ENCODE peak calls at places on chromosomes 11 and 22, in six cellular contexts. One of them, this sample, is unnamed.

GRCh38 chr11:92727769-92728168 is 241.7 kb upstream of the MTNR1B start:
- DNase-seq in T-helper 2 cell: no peak
- DNase-seq in CD8-positive, alpha-beta memory T cell: no peak
- DNase-seq in mesenchymal stem cell: no peak
- DNase-seq in kidney epithelial cell: no peak
- DNase-seq in aorta: no peak
- DNase-seq in this sample: no peak

GRCh38 chr11:127931811-127932210 is 655.5 kb downstream of the ETS1 start:
- DNase-seq in T-helper 2 cell: no peak
- DNase-seq in CD8-positive, alpha-beta memory T cell: no peak
- DNase-seq in mesenchymal stem cell: no peak
- DNase-seq in kidney epithelial cell: no peak
- DNase-seq in aorta: no peak
- DNase-seq in this sample: no peak

GRCh38 chr11:44066732-44067131 is 662 bp downstream of the ACCS start:
- DNase-seq in T-helper 2 cell: no peak
- DNase-seq in CD8-positive, alpha-beta memory T cell: no peak
- DNase-seq in mesenchymal stem cell: peak
- DNase-seq in kidney epithelial cell: peak
- DNase-seq in aorta: no peak
- DNase-seq in this sample: no peak

GRCh38 chr11:93031386-93031785 is 61.9 kb downstream of the MTNR1B start:
- DNase-seq in T-helper 2 cell: no peak
- DNase-seq in CD8-positive, alpha-beta memory T cell: no peak
- DNase-seq in mesenchymal stem cell: no peak
- DNase-seq in kidney epithelial cell: peak
- DNase-seq in aorta: no peak
- DNase-seq in this sample: no peak

GRCh38 chr11:24963879-24964278 is 467.0 kb downstream of the LUZP2 start:
- DNase-seq in T-helper 2 cell: no peak
- DNase-seq in CD8-positive, alpha-beta memory T cell: no peak
- DNase-seq in mesenchymal stem cell: no peak
- DNase-seq in kidney epithelial cell: no peak
- DNase-seq in aorta: no peak
- DNase-seq in this sample: no peak

GRCh38 chr11:12859872-12860657 is 149.1 kb upstream of the RASSF10 start:
- DNase-seq in T-helper 2 cell: no peak
- DNase-seq in CD8-positive, alpha-beta memory T cell: no peak
- DNase-seq in mesenchymal stem cell: peak
- DNase-seq in kidney epithelial cell: no peak
- DNase-seq in aorta: no peak
- DNase-seq in this sample: no peak

GRCh38 chr11:206002-206384 is 1.2 kb downstream of the BET1L start:
- DNase-seq in T-helper 2 cell: no peak
- DNase-seq in CD8-positive, alpha-beta memory T cell: no peak
- DNase-seq in mesenchymal stem cell: no peak
- DNase-seq in kidney epithelial cell: no peak
- DNase-seq in aorta: peak
- DNase-seq in this sample: no peak

GRCh38 chr22:37472418-37473006 is 13.7 kb downstream of the MFNG start:
- DNase-seq in T-helper 2 cell: no peak
- DNase-seq in CD8-positive, alpha-beta memory T cell: peak
- DNase-seq in mesenchymal stem cell: peak
- DNase-seq in kidney epithelial cell: no peak
- DNase-seq in aorta: no peak
- DNase-seq in this sample: no peak

GRCh38 chr11:86869966-86870570 is 69.7 kb downstream of the PRSS23 start:
- DNase-seq in T-helper 2 cell: no peak
- DNase-seq in CD8-positive, alpha-beta memory T cell: no peak
- DNase-seq in mesenchymal stem cell: peak
- DNase-seq in kidney epithelial cell: peak
- DNase-seq in aorta: peak
- DNase-seq in this sample: peak

GRCh38 chr11:128343870-128344269 is 243.5 kb downstream of the ETS1 start:
- DNase-seq in T-helper 2 cell: no peak
- DNase-seq in CD8-positive, alpha-beta memory T cell: no peak
- DNase-seq in mesenchymal stem cell: no peak
- DNase-seq in kidney epithelial cell: no peak
- DNase-seq in aorta: no peak
- DNase-seq in this sample: no peak

GRCh38 chr11:78564037-78564888 is 10.4 kb downstream of the NARS2 start:
- DNase-seq in T-helper 2 cell: no peak
- DNase-seq in CD8-positive, alpha-beta memory T cell: peak
- DNase-seq in mesenchymal stem cell: peak
- DNase-seq in kidney epithelial cell: no peak
- DNase-seq in aorta: no peak
- DNase-seq in this sample: peak

GRCh38 chr22:26670459-26670858 is 13.1 kb downstream of the MIAT start:
- DNase-seq in T-helper 2 cell: no peak
- DNase-seq in CD8-positive, alpha-beta memory T cell: no peak
- DNase-seq in mesenchymal stem cell: no peak
- DNase-seq in kidney epithelial cell: no peak
- DNase-seq in aorta: no peak
- DNase-seq in this sample: no peak

GRCh38 chr22:44881624-44882023 is 128.2 kb downstream of the PHF21B start:
- DNase-seq in T-helper 2 cell: no peak
- DNase-seq in CD8-positive, alpha-beta memory T cell: no peak
- DNase-seq in mesenchymal stem cell: no peak
- DNase-seq in kidney epithelial cell: no peak
- DNase-seq in aorta: no peak
- DNase-seq in this sample: no peak

GRCh38 chr11:114111369-114112042 is 52.0 kb downstream of the ZBTB16 start:
- DNase-seq in T-helper 2 cell: no peak
- DNase-seq in CD8-positive, alpha-beta memory T cell: no peak
- DNase-seq in mesenchymal stem cell: peak
- DNase-seq in kidney epithelial cell: peak
- DNase-seq in aorta: no peak
- DNase-seq in this sample: no peak

GRCh38 chr11:127392575-127392974 is 392.0 kb upstream of the KIRREL3 start:
- DNase-seq in T-helper 2 cell: no peak
- DNase-seq in CD8-positive, alpha-beta memory T cell: no peak
- DNase-seq in mesenchymal stem cell: no peak
- DNase-seq in kidney epithelial cell: no peak
- DNase-seq in aorta: no peak
- DNase-seq in this sample: no peak

GRCh38 chr11:17760102-17761029 is 25.8 kb downstream of the KCNC1 start:
- DNase-seq in T-helper 2 cell: no peak
- DNase-seq in CD8-positive, alpha-beta memory T cell: no peak
- DNase-seq in mesenchymal stem cell: peak
- DNase-seq in kidney epithelial cell: no peak
- DNase-seq in aorta: no peak
- DNase-seq in this sample: peak

GRCh38 chr11:20274031-20274430 is 89.5 kb upstream of the HTATIP2 start:
- DNase-seq in T-helper 2 cell: no peak
- DNase-seq in CD8-positive, alpha-beta memory T cell: no peak
- DNase-seq in mesenchymal stem cell: no peak
- DNase-seq in kidney epithelial cell: no peak
- DNase-seq in aorta: no peak
- DNase-seq in this sample: no peak

GRCh38 chr11:69446108-69446507 is 35.4 kb upstream of the LINC01488 start:
- DNase-seq in T-helper 2 cell: no peak
- DNase-seq in CD8-positive, alpha-beta memory T cell: no peak
- DNase-seq in mesenchymal stem cell: no peak
- DNase-seq in kidney epithelial cell: no peak
- DNase-seq in aorta: peak
- DNase-seq in this sample: no peak

GRCh38 chr11:12818333-12819015 is 144.3 kb downstream of the TEAD1 start:
- DNase-seq in T-helper 2 cell: no peak
- DNase-seq in CD8-positive, alpha-beta memory T cell: no peak
- DNase-seq in mesenchymal stem cell: peak
- DNase-seq in kidney epithelial cell: no peak
- DNase-seq in aorta: no peak
- DNase-seq in this sample: peak

GRCh38 chr11:111574373-111575230 is 27.6 kb upstream of the SIK2 start:
- DNase-seq in T-helper 2 cell: no peak
- DNase-seq in CD8-positive, alpha-beta memory T cell: no peak
- DNase-seq in mesenchymal stem cell: peak
- DNase-seq in kidney epithelial cell: no peak
- DNase-seq in aorta: no peak
- DNase-seq in this sample: no peak

GRCh38 chr11:1202154-1202775 is 20.6 kb upstream of the MUC5B start:
- DNase-seq in T-helper 2 cell: no peak
- DNase-seq in CD8-positive, alpha-beta memory T cell: no peak
- DNase-seq in mesenchymal stem cell: no peak
- DNase-seq in kidney epithelial cell: no peak
- DNase-seq in aorta: peak
- DNase-seq in this sample: no peak

GRCh38 chr22:37007666-37008065 is 11.6 kb downstream of the TST start:
- DNase-seq in T-helper 2 cell: no peak
- DNase-seq in CD8-positive, alpha-beta memory T cell: no peak
- DNase-seq in mesenchymal stem cell: no peak
- DNase-seq in kidney epithelial cell: no peak
- DNase-seq in aorta: no peak
- DNase-seq in this sample: no peak

GRCh38 chr22:27991586-27992293 is 72.7 kb upstream of the PITPNB start:
- DNase-seq in T-helper 2 cell: no peak
- DNase-seq in CD8-positive, alpha-beta memory T cell: no peak
- DNase-seq in mesenchymal stem cell: no peak
- DNase-seq in kidney epithelial cell: no peak
- DNase-seq in aorta: no peak
- DNase-seq in this sample: no peak

GRCh38 chr11:82003671-82004148 is 730.0 kb downstream of the FAM181B start:
- DNase-seq in T-helper 2 cell: no peak
- DNase-seq in CD8-positive, alpha-beta memory T cell: no peak
- DNase-seq in mesenchymal stem cell: no peak
- DNase-seq in kidney epithelial cell: peak
- DNase-seq in aorta: no peak
- DNase-seq in this sample: no peak

GRCh38 chr11:2796091-2796490 is 89.5 kb downstream of the CDKN1C start:
- DNase-seq in T-helper 2 cell: peak
- DNase-seq in CD8-positive, alpha-beta memory T cell: no peak
- DNase-seq in mesenchymal stem cell: no peak
- DNase-seq in kidney epithelial cell: no peak
- DNase-seq in aorta: peak
- DNase-seq in this sample: no peak

GRCh38 chr11:118081241-118081958 is 4.5 kb downstream of the TMPRSS4 start:
- DNase-seq in T-helper 2 cell: no peak
- DNase-seq in CD8-positive, alpha-beta memory T cell: no peak
- DNase-seq in mesenchymal stem cell: no peak
- DNase-seq in kidney epithelial cell: no peak
- DNase-seq in aorta: peak
- DNase-seq in this sample: no peak

GRCh38 chr11:60111793-60112192 is 23.3 kb downstream of the MS4A2 start:
- DNase-seq in T-helper 2 cell: no peak
- DNase-seq in CD8-positive, alpha-beta memory T cell: no peak
- DNase-seq in mesenchymal stem cell: no peak
- DNase-seq in kidney epithelial cell: no peak
- DNase-seq in aorta: no peak
- DNase-seq in this sample: no peak

This sample was measured in SW 1271.